ENCODE peak calls at places on chromosomes 2 and 18, in four cellular contexts. K is neuronal stem cell, S is IMR-90, X is H9. O is an unnamed sample.
A peak's percentile ranks its signal among the peaks of the same experiment; 100 is the strongest.

GRCh38 chr18:33866386-33866785 is 288.4 kb downstream of the ASXL3 start:
- DNase-seq in K (no peak), S (no peak), X (no peak), O (no peak)

GRCh38 chr18:42310956-42311355 is 355.9 kb downstream of the PIK3C3 start:
- DNase-seq in K (no peak), S (no peak), X (no peak), O (peak; percentile 93)

GRCh38 chr2:8563814-8564474 is 117.9 kb upstream of the ID2 start:
- DNase-seq in K (no peak), S (no peak), X (peak; percentile 31), O (no peak)

GRCh38 chr2:217218269-217219140 is 358.6 kb upstream of the TNP1 start:
- DNase-seq in K (no peak), S (peak; percentile 87), X (no peak), O (no peak)

GRCh38 chr2:82027901-82028570 is 1723.5 kb upstream of the LRRTM1 start:
- DNase-seq in K (no peak), S (no peak), X (no peak), O (no peak)

GRCh38 chr2:81648370-81648769 is 1343.8 kb upstream of the LRRTM1 start:
- DNase-seq in K (no peak), S (no peak), X (peak; percentile 52), O (peak; percentile 25)

GRCh38 chr18:34730774-34731173 is 20.7 kb downstream of the DTNA start:
- DNase-seq in K (no peak), S (no peak), X (no peak), O (no peak)

GRCh38 chr18:49241852-49242251 is 218.6 kb downstream of the DYM start:
- DNase-seq in K (no peak), S (peak; percentile 80), X (no peak), O (no peak)

GRCh38 chr2:20179755-20180594 is 45.0 kb downstream of the SDC1 start:
- DNase-seq in K (no peak), S (no peak), X (peak; percentile 85), O (peak; percentile 53)

GRCh38 chr2:130756041-130756720 is 841 bp downstream of the AMER3 start:
- DNase-seq in K (peak; percentile 73), S (no peak), X (peak; percentile 69), O (peak; percentile 77)

GRCh38 chr18:49944681-49945080 is 131.3 kb upstream of the ACAA2 start:
- DNase-seq in K (no peak), S (peak; percentile 7), X (peak; percentile 40), O (peak; percentile 55)

GRCh38 chr2:181281206-181281832 is 175.9 kb upstream of the ITGA4 start:
- DNase-seq in K (no peak), S (no peak), X (no peak), O (no peak)

GRCh38 chr2:72028996-72029395 is 118.7 kb downstream of the CYP26B1 start:
- DNase-seq in K (no peak), S (no peak), X (peak; percentile 11), O (no peak)

DNA sequence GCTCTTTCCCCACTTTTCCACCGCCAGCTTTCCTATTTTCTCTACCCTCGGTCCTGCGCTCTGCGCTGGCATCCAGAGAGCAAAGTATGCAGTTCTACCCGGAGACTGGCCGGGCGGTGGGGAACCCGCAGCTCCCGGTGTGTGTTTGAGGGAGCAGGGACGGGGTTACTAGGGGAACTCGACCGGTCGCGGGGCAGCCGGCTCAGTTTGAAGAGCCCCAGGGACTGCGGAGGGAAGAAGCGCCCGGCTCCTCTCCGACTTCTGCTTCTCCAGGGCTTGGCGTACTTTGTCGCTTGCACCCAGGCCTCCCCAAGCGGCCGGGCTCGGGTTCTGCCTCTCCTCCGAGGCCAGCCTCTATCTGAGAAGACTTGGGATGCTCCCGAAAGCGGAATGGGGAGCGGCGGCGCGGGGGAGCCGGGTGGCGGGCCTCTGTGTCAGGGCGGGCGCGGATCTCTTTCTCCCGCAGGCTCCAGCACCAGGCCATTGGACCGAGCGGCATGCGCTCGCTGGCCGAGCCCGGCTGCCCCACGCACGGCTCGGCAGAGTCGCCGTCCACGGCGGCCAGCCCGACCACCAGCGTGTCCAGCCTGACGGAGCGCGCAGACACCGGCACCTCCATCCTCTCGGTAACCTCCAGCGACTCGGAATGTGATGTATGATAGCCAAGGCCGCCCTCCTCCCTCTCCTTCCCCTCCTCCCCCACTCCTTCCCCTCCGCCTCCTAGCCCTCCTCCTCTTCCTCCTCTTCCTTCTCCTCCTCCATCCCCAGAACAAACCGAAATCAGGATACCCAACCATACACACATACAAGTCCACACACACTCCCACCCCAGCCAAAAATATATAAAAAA is 2.8 kb downstream of the SIX3 start:
- DNase-seq in K (no peak), S (no peak), X (peak; percentile 69), O (peak; percentile 72)
- H2BK5ac ChIP-seq in K (peak overlapping the region; percentile 99), S (no peak overlapping the region), X (no peak overlapping the region), O (no peak overlapping the region)

GRCh38 chr2:234679766-234680687 is 183.1 kb upstream of the ARL4C start:
- DNase-seq in K (no peak), S (peak; percentile 99), X (no peak), O (peak; percentile 46)
- H2BK5ac ChIP-seq in K (no peak overlapping the region), S (peak overlapping the region; percentile 93), X (no peak overlapping the region), O (no peak overlapping the region)

DNA sequence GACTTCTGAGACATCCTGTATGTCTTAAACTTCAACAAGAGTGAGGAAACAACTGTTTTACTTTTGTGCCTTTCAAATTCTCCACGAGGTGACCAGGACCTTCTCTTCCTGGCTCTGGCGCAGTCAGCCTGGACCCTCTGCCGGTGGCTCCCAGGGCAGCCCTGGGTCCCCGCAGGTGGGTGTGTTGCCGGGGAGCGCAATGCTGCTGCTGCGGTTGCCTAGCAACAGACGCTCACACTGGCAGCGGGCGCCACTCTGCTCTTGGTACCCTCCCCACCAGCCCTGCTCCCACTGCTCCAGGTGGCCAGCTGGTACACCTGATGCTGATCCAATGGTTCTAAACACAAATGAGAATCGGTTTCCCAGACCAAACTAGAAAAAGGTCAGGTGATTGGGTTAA is 58.7 kb downstream of the GNAL start:
- DNase-seq in K (no peak), S (no peak), X (peak; percentile 58), O (peak; percentile 41)
- H2BK5ac ChIP-seq in K (no peak overlapping the region), S (no peak overlapping the region), X (no peak overlapping the region), O (no peak overlapping the region)

GRCh38 chr2:99654419-99654818 is 164.6 kb upstream of the REV1 start:
- DNase-seq in K (no peak), S (peak; percentile 75), X (no peak), O (no peak)

GRCh38 chr2:99653433-99653832 is 163.6 kb upstream of the REV1 start:
- DNase-seq in K (no peak), S (no peak), X (no peak), O (no peak)

GRCh38 chr2:99652862-99653261 is 163.0 kb upstream of the REV1 start:
- DNase-seq in K (no peak), S (no peak), X (no peak), O (no peak)

GRCh38 chr2:99648906-99649606 is 159.2 kb upstream of the REV1 start:
- DNase-seq in K (no peak), S (peak; percentile 24), X (no peak), O (no peak)

DNA sequence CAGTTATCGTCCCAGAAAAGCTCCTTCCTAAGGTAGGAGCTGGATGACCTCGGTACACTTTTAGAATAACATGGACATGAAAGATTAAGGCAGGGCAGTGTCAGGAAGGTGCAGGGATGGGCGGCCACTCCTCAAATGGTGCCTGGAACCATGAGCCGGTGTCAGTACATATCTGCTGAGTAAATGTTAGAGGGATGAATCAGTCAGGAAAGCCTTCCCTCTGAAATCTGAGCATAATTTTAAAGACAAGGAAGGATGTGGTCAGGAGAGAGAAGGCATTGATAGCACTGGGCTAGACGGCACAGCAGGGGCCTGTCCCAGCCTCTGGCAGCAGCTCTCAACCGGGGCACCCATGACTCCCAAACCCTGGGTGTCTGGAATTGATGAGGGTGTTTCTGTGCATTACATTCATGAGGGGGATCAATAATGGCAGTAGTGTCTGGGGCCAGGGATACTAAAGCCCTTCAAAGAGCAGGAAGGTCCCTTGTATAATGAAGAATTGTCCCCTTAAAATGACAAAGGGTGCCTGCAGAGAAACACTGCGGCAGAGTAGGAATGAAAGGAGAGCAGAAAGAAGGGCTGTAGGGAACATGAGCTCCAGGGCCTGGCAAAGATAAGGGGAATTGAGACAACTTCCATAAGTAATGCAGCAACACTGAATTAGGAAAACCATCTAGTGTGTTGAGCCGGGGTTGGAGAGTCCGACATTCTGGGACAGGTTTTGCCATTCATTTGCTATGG is 162.3 kb upstream of the REV1 start:
- DNase-seq in K (no peak), S (peak; percentile 75), X (no peak), O (peak; percentile 19)
- H2BK5ac ChIP-seq in K (no peak overlapping the region), S (peak overlapping the region; percentile 70), X (no peak overlapping the region), O (no peak overlapping the region)

GRCh38 chr2:57330447-57330846 is 716.2 kb upstream of the VRK2 start:
- DNase-seq in K (no peak), S (no peak), X (no peak), O (peak; percentile 75)
- H2BK5ac ChIP-seq in K (no peak overlapping the region), S (no peak overlapping the region), X (no peak overlapping the region), O (no peak overlapping the region)

GRCh38 chr2:43212931-43213330 is 13.5 kb downstream of the ZFP36L2 start:
- DNase-seq in K (no peak), S (no peak), X (no peak), O (no peak)
- H2BK5ac ChIP-seq in K (no peak overlapping the region), S (no peak overlapping the region), X (no peak overlapping the region), O (no peak overlapping the region)

DNA sequence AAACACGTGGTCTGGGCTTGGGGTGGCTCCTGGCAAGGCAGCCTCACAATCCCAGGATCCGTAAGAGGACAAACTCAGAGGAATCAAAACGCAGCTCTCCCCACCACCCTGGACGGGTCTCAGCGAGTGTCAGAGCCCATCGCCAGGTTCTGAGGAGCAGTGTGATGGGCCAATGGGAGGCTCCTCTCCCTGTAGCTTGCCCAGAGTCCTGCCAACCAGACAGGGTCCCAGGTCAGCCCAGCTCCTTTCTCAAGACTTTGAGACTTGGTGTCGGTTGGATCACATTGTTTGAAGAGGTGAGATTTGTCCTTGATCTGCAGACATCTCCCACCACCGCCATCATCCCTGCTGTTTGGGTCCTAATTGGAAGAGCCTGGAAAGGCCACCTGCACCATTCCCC is 50.4 kb downstream of the GLI2 start:
- DNase-seq in K (no peak), S (no peak), X (peak; percentile 77), O (no peak)
- H2BK5ac ChIP-seq in K (peak overlapping the region; percentile 2), S (no peak overlapping the region), X (no peak overlapping the region), O (no peak overlapping the region)

GRCh38 chr2:85445316-85446295 is 27.1 kb downstream of the SH2D6 start:
- DNase-seq in K (no peak), S (peak; percentile 84), X (no peak), O (peak; percentile 52)
- H2BK5ac ChIP-seq in K (peak overlapping the region; percentile 54), S (peak overlapping the region; percentile 68), X (no peak overlapping the region), O (no peak overlapping the region)